ENCODE peak calls at places on chromosome 12, in ten cellular contexts. One of them, this sample, is unnamed.

GRCh38 chr12:130761537-130762318 is 45.6 kb upstream of the RIMBP2 start:
- DNase-seq in HT-29: peak; percentile 58
- DNase-seq in COLO829: peak; percentile 60
- DNase-seq in LoVo: peak; percentile 27
- DNase-seq in occipital lobe: peak; percentile 54
- DNase-seq in ELR: peak; percentile 57
- DNase-seq in naive thymus-derived CD4-positive, alpha-beta T cell: peak; percentile 40
- DNase-seq in GM20000: peak; percentile 73
- DNase-seq in Daoy: peak; percentile 78
- DNase-seq in NCI-H526: peak; percentile 84
- DNase-seq in this sample: peak; percentile 16

GRCh38 chr12:59695379-59695778 is 99.5 kb downstream of the SLC16A7 start:
- DNase-seq in HT-29: no peak
- DNase-seq in COLO829: no peak
- DNase-seq in LoVo: no peak
- DNase-seq in occipital lobe: no peak
- DNase-seq in ELR: peak; percentile 87
- DNase-seq in naive thymus-derived CD4-positive, alpha-beta T cell: no peak
- DNase-seq in GM20000: no peak
- DNase-seq in Daoy: no peak
- DNase-seq in NCI-H526: no peak
- DNase-seq in this sample: no peak

GRCh38 chr12:58169826-58170225 is 228.5 kb downstream of the ATP23 start:
- DNase-seq in HT-29: no peak
- DNase-seq in COLO829: peak; percentile 81
- DNase-seq in LoVo: no peak
- DNase-seq in occipital lobe: no peak
- DNase-seq in ELR: no peak
- DNase-seq in naive thymus-derived CD4-positive, alpha-beta T cell: no peak
- DNase-seq in GM20000: no peak
- DNase-seq in Daoy: no peak
- DNase-seq in NCI-H526: no peak
- DNase-seq in this sample: no peak

GRCh38 chr12:58588771-58589170 is 331.5 kb downstream of the LRIG3 start:
- DNase-seq in HT-29: no peak
- DNase-seq in COLO829: no peak
- DNase-seq in LoVo: no peak
- DNase-seq in occipital lobe: no peak
- DNase-seq in ELR: peak; percentile 44
- DNase-seq in naive thymus-derived CD4-positive, alpha-beta T cell: no peak
- DNase-seq in GM20000: no peak
- DNase-seq in Daoy: no peak
- DNase-seq in NCI-H526: no peak
- DNase-seq in this sample: no peak

GRCh38 chr12:89469361-89469760 is 55.2 kb downstream of the GALNT4 start:
- DNase-seq in HT-29: no peak
- DNase-seq in COLO829: no peak
- DNase-seq in LoVo: no peak
- DNase-seq in occipital lobe: no peak
- DNase-seq in ELR: peak; percentile 79
- DNase-seq in naive thymus-derived CD4-positive, alpha-beta T cell: no peak
- DNase-seq in GM20000: peak; percentile 20
- DNase-seq in Daoy: peak; percentile 63
- DNase-seq in NCI-H526: no peak
- DNase-seq in this sample: no peak

GRCh38 chr12:52353766-52354165 is 13.5 kb downstream of the KRT85 start:
- DNase-seq in HT-29: no peak
- DNase-seq in COLO829: no peak
- DNase-seq in LoVo: no peak
- DNase-seq in occipital lobe: no peak
- DNase-seq in ELR: no peak
- DNase-seq in naive thymus-derived CD4-positive, alpha-beta T cell: no peak
- DNase-seq in GM20000: no peak
- DNase-seq in Daoy: no peak
- DNase-seq in NCI-H526: no peak
- DNase-seq in this sample: no peak

GRCh38 chr12:28296287-28296686 is 106.0 kb downstream of the CCDC91 start:
- DNase-seq in HT-29: no peak
- DNase-seq in COLO829: no peak
- DNase-seq in LoVo: no peak
- DNase-seq in occipital lobe: no peak
- DNase-seq in ELR: no peak
- DNase-seq in naive thymus-derived CD4-positive, alpha-beta T cell: no peak
- DNase-seq in GM20000: no peak
- DNase-seq in Daoy: no peak
- DNase-seq in NCI-H526: no peak
- DNase-seq in this sample: no peak

GRCh38 chr12:114853003-114853529 is 169.1 kb upstream of the TBX3 start:
- DNase-seq in HT-29: no peak
- DNase-seq in COLO829: no peak
- DNase-seq in LoVo: no peak
- DNase-seq in occipital lobe: no peak
- DNase-seq in ELR: no peak
- DNase-seq in naive thymus-derived CD4-positive, alpha-beta T cell: no peak
- DNase-seq in GM20000: no peak
- DNase-seq in Daoy: no peak
- DNase-seq in NCI-H526: peak; percentile 39
- DNase-seq in this sample: no peak

GRCh38 chr12:79451988-79452387 is 238.8 kb downstream of the PAWR start:
- DNase-seq in HT-29: no peak
- DNase-seq in COLO829: no peak
- DNase-seq in LoVo: no peak
- DNase-seq in occipital lobe: peak; percentile 13
- DNase-seq in ELR: peak; percentile 97
- DNase-seq in naive thymus-derived CD4-positive, alpha-beta T cell: no peak
- DNase-seq in GM20000: no peak
- DNase-seq in Daoy: peak; percentile 93
- DNase-seq in NCI-H526: no peak
- DNase-seq in this sample: no peak

GRCh38 chr12:252634-253033 is 10.0 kb downstream of the SLC6A13 start:
- DNase-seq in HT-29: peak; percentile 16
- DNase-seq in COLO829: no peak
- DNase-seq in LoVo: no peak
- DNase-seq in occipital lobe: no peak
- DNase-seq in ELR: no peak
- DNase-seq in naive thymus-derived CD4-positive, alpha-beta T cell: no peak
- DNase-seq in GM20000: no peak
- DNase-seq in Daoy: no peak
- DNase-seq in NCI-H526: peak; percentile 10
- DNase-seq in this sample: no peak

GRCh38 chr12:92503029-92503931 is 199.5 kb upstream of the PLEKHG7 start:
- DNase-seq in HT-29: no peak
- DNase-seq in COLO829: no peak
- DNase-seq in LoVo: no peak
- DNase-seq in occipital lobe: no peak
- DNase-seq in ELR: no peak
- DNase-seq in naive thymus-derived CD4-positive, alpha-beta T cell: no peak
- DNase-seq in GM20000: peak; percentile 44
- DNase-seq in Daoy: no peak
- DNase-seq in NCI-H526: peak; percentile 13
- DNase-seq in this sample: no peak

GRCh38 chr12:71533703-71534102 is 94.1 kb downstream of the LGR5 start:
- DNase-seq in HT-29: no peak
- DNase-seq in COLO829: no peak
- DNase-seq in LoVo: no peak
- DNase-seq in occipital lobe: no peak
- DNase-seq in ELR: no peak
- DNase-seq in naive thymus-derived CD4-positive, alpha-beta T cell: no peak
- DNase-seq in GM20000: no peak
- DNase-seq in Daoy: no peak
- DNase-seq in NCI-H526: no peak
- DNase-seq in this sample: no peak

GRCh38 chr12:45214739-45215418 is 1.0 kb upstream of the ANO6 start:
- DNase-seq in HT-29: no peak
- DNase-seq in COLO829: no peak
- DNase-seq in LoVo: no peak
- DNase-seq in occipital lobe: no peak
- DNase-seq in ELR: peak; percentile 43
- DNase-seq in naive thymus-derived CD4-positive, alpha-beta T cell: no peak
- DNase-seq in GM20000: no peak
- DNase-seq in Daoy: peak; percentile 24
- DNase-seq in NCI-H526: peak; percentile 10
- DNase-seq in this sample: no peak

GRCh38 chr12:30694971-30695326 is 720 bp downstream of the IPO8 start:
- DNase-seq in HT-29: peak; percentile 76
- DNase-seq in COLO829: peak; percentile 53
- DNase-seq in LoVo: peak; percentile 67
- DNase-seq in occipital lobe: peak; percentile 14
- DNase-seq in ELR: peak; percentile 66
- DNase-seq in naive thymus-derived CD4-positive, alpha-beta T cell: no peak
- DNase-seq in GM20000: peak; percentile 20
- DNase-seq in Daoy: peak; percentile 63
- DNase-seq in NCI-H526: peak; percentile 57
- DNase-seq in this sample: no peak

GRCh38 chr12:32471601-32472001 is 72.2 kb downstream of the FGD4 start:
- DNase-seq in HT-29: no peak
- DNase-seq in COLO829: no peak
- DNase-seq in LoVo: no peak
- DNase-seq in occipital lobe: no peak
- DNase-seq in ELR: peak; percentile 14
- DNase-seq in naive thymus-derived CD4-positive, alpha-beta T cell: no peak
- DNase-seq in GM20000: peak; percentile 20
- DNase-seq in Daoy: no peak
- DNase-seq in NCI-H526: no peak
- DNase-seq in this sample: no peak